ENCODE peak calls at places on chromosome 2, in eight cellular contexts. W is iris pigment epithelial cell; G is T47D; P is T-helper 22 cell; B is stimulated activated CD8-positive, alpha-beta memory T cell treated with anti-CD3 and anti-CD28 coated beads, Interleukin-12 subunit alpha, Interleukin-12 subunit beta, amount 100 ng/mL, for 4 hours; O is CD4-positive, CD25-positive, alpha-beta regulatory T cell; V is transverse colon; Z is EL. M is an unnamed sample.

GRCh38 chr2:60364441-60364840 is 189.0 kb downstream of the BCL11A start:
- DNase-seq in W (no peak), G (no peak), P (no peak), B (no peak), O (no peak), V (no peak), Z (no peak), M (no peak)

GRCh38 chr2:173972636-173973035 is 7.5 kb upstream of the SP3 start:
- DNase-seq in W (no peak), G (no peak), P (no peak), B (no peak), O (no peak), V (no peak), Z (peak; percentile 77), M (peak; percentile 31)

GRCh38 chr2:49532702-49533101 is 378.4 kb upstream of the FSHR start:
- DNase-seq in W (no peak), G (no peak), P (no peak), B (no peak), O (no peak), V (no peak), Z (no peak), M (no peak)

GRCh38 chr2:71749671-71750101 is 296.3 kb downstream of the DYSF start:
- DNase-seq in W (no peak), G (no peak), P (no peak), B (no peak), O (no peak), V (no peak), Z (peak; percentile 75), M (peak; percentile 90)

GRCh38 chr2:137847443-137847842 is 116.8 kb upstream of the HNMT start:
- DNase-seq in W (no peak), G (no peak), P (no peak), B (no peak), O (no peak), V (no peak), Z (no peak), M (no peak)

GRCh38 chr2:43333656-43334144 is 107.3 kb upstream of the ZFP36L2 start:
- DNase-seq in W (peak; percentile 73), G (no peak), P (no peak), B (no peak), O (no peak), V (no peak), Z (no peak), M (no peak)

GRCh38 chr2:127671557-127672302 is 3.6 kb downstream of the LIMS2 start:
- DNase-seq in W (no peak), G (no peak), P (no peak), B (no peak), O (no peak), V (no peak), Z (no peak), M (no peak)

GRCh38 chr2:217714268-217714643 is 288.5 kb downstream of the TNS1 start:
- DNase-seq in W (peak; percentile 59), G (no peak), P (no peak), B (no peak), O (no peak), V (peak; percentile 20), Z (peak; percentile 44), M (no peak)

GRCh38 chr2:3780477-3781402 is 77.4 kb downstream of the DCDC2C start:
- DNase-seq in W (peak; percentile 82), G (peak; percentile 38), P (peak; percentile 2), B (no peak), O (peak; percentile 76), V (peak; percentile 36), Z (peak; percentile 14), M (no peak)

GRCh38 chr2:113760400-113760799 is 4.0 kb upstream of the SLC35F5 start:
- DNase-seq in W (peak; percentile 78), G (no peak), P (no peak), B (no peak), O (no peak), V (no peak), Z (peak; percentile 82), M (no peak)

GRCh38 chr2:113229795-113230194 is 48.9 kb downstream of the PAX8 start:
- DNase-seq in W (no peak), G (no peak), P (no peak), B (no peak), O (no peak), V (no peak), Z (no peak), M (no peak)

GRCh38 chr2:196249171-196249570 is 77.8 kb upstream of the STK17B start:
- DNase-seq in W (no peak), G (no peak), P (no peak), B (no peak), O (no peak), V (no peak), Z (peak; percentile 79), M (no peak)

GRCh38 chr2:103959174-103960125 is 894.5 kb upstream of the POU3F3 start:
- DNase-seq in W (peak; percentile 21), G (peak; percentile 18), P (no peak), B (no peak), O (peak; percentile 0), V (peak; percentile 10), Z (no peak), M (peak; percentile 2)

GRCh38 chr2:191738003-191738402 is 60.1 kb downstream of the NABP1 start:
- DNase-seq in W (no peak), G (no peak), P (no peak), B (no peak), O (no peak), V (no peak), Z (no peak), M (no peak)

GRCh38 chr2:178457390-178457886 is 6.3 kb downstream of the PJVK start:
- DNase-seq in W (no peak), G (no peak), P (no peak), B (no peak), O (no peak), V (no peak), Z (no peak), M (no peak)

GRCh38 chr2:195543902-195544894 is 112.8 kb upstream of the SLC39A10 start:
- DNase-seq in W (peak; percentile 91), G (no peak), P (no peak), B (no peak), O (peak; percentile 45), V (no peak), Z (peak; percentile 78), M (peak; percentile 90)

GRCh38 chr2:27920148-27920885 is 29.8 kb downstream of the BABAM2 start:
- DNase-seq in W (peak; percentile 87), G (no peak), P (no peak), B (no peak), O (peak; percentile 64), V (no peak), Z (peak; percentile 60), M (no peak)

GRCh38 chr2:11417946-11418585 is 47.9 kb downstream of the E2F6 start:
- DNase-seq in W (no peak), G (no peak), P (no peak), B (no peak), O (peak; percentile 16), V (no peak), Z (no peak), M (no peak)

GRCh38 chr2:150327546-150328495 is 159.6 kb downstream of the RND3 start:
- DNase-seq in W (no peak), G (no peak), P (no peak), B (no peak), O (no peak), V (no peak), Z (no peak), M (no peak)

GRCh38 chr2:9191044-9191481 is 15.5 kb upstream of the ASAP2 start:
- DNase-seq in W (peak; percentile 96), G (no peak), P (no peak), B (no peak), O (no peak), V (peak; percentile 53), Z (peak; percentile 92), M (peak; percentile 59)

GRCh38 chr2:60507211-60507810 is 46.1 kb downstream of the BCL11A start:
- DNase-seq in W (peak; percentile 18), G (no peak), P (no peak), B (no peak), O (no peak), V (no peak), Z (no peak), M (no peak)

GRCh38 chr2:86225581-86225980 is 26.3 kb downstream of the MRPL35 start:
- DNase-seq in W (peak; percentile 24), G (no peak), P (no peak), B (peak; percentile 5), O (peak; percentile 91), V (peak; percentile 31), Z (peak; percentile 24), M (no peak)

GRCh38 chr2:39994151-39994550 is 215.1 kb upstream of the THUMPD2 start:
- DNase-seq in W (peak; percentile 71), G (no peak), P (no peak), B (no peak), O (no peak), V (no peak), Z (peak; percentile 75), M (peak; percentile 71)

GRCh38 chr2:172439911-172440310 is 12.5 kb downstream of the ITGA6 start:
- DNase-seq in W (no peak), G (no peak), P (no peak), B (no peak), O (no peak), V (no peak), Z (no peak), M (no peak)

GRCh38 chr2:157903051-157903625 is 27.0 kb upstream of the ACVR1 start:
- DNase-seq in W (no peak), G (no peak), P (no peak), B (no peak), O (no peak), V (no peak), Z (no peak), M (no peak)

GRCh38 chr2:135167273-135167672 is 115.2 kb downstream of the RAB3GAP1 start:
- DNase-seq in W (no peak), G (no peak), P (no peak), B (no peak), O (no peak), V (no peak), Z (no peak), M (no peak)

GRCh38 chr2:85950743-85951142 is 62.0 kb upstream of the ST3GAL5 start:
- DNase-seq in W (no peak), G (no peak), P (no peak), B (no peak), O (no peak), V (no peak), Z (no peak), M (no peak)

GRCh38 chr2:198873771-198874501 is 583.8 kb downstream of the SATB2 start:
- DNase-seq in W (peak; percentile 44), G (no peak), P (no peak), B (no peak), O (no peak), V (no peak), Z (peak; percentile 77), M (no peak)

GRCh38 chr2:192657364-192657763 is 462.6 kb upstream of the TMEFF2 start:
- DNase-seq in W (no peak), G (no peak), P (no peak), B (no peak), O (no peak), V (no peak), Z (no peak), M (no peak)

GRCh38 chr2:189940913-189941312 is 121.6 kb downstream of the MSTN start:
- DNase-seq in W (no peak), G (no peak), P (no peak), B (no peak), O (no peak), V (no peak), Z (no peak), M (no peak)

GRCh38 chr2:61452392-61452791 is 18.5 kb downstream of the USP34 start:
- DNase-seq in W (no peak), G (no peak), P (no peak), B (no peak), O (no peak), V (no peak), Z (no peak), M (no peak)

GRCh38 chr2:237629739-237630138 is 2.4 kb downstream of the LRRFIP1 start:
- DNase-seq in W (peak; percentile 67), G (no peak), P (no peak), B (no peak), O (no peak), V (no peak), Z (peak; percentile 60), M (peak; percentile 75)

GRCh38 chr2:43184339-43184895 is 42.0 kb downstream of the ZFP36L2 start:
- DNase-seq in W (peak; percentile 88), G (no peak), P (peak; percentile 36), B (no peak), O (peak; percentile 70), V (peak; percentile 68), Z (peak; percentile 43), M (peak; percentile 24)

M was measured in NCI-H226.